ENCODE peak calls at places on chromosomes 5 and 9, in nine cellular contexts. A is sigmoid colon, I is left lung, J is HFFc6, D is cardiac muscle cell, L is AG09319, N is OCI-LY7, U is BJ, E is endothelial cell. S is an unnamed sample.

GRCh38 chr9:99748690-99749089 is 73.0 kb upstream of the NR4A3 start:
- DNase-seq in A (no peak), I (no peak), J (no peak), D (no peak), L (no peak), N (no peak), U (no peak), E (no peak), S (no peak)

GRCh38 chr9:13626601-13627000 is 347.1 kb upstream of the MPDZ start:
- DNase-seq in A (no peak), I (no peak), J (no peak), D (no peak), L (no peak), N (no peak), U (no peak), E (no peak), S (no peak)

GRCh38 chr9:21681641-21682040 is 120.8 kb upstream of the MTAP start:
- DNase-seq in A (no peak), I (no peak), J (peak; percentile 83), D (no peak), L (peak; percentile 49), N (no peak), U (peak; percentile 70), E (no peak), S (no peak)

GRCh38 chr5:139667001-139667729 is 19.0 kb downstream of the CXXC5 start:
- DNase-seq in A (no peak), I (no peak), J (peak; percentile 36), D (no peak), L (no peak), N (peak; percentile 59), U (no peak), E (no peak), S (no peak)

GRCh38 chr5:81834021-81834660 is 83.2 kb upstream of the SSBP2 start:
- DNase-seq in A (no peak), I (no peak), J (no peak), D (no peak), L (no peak), N (no peak), U (no peak), E (no peak), S (no peak)

GRCh38 chr5:111172504-111172903 is 51.7 kb upstream of the CAMK4 start:
- DNase-seq in A (no peak), I (no peak), J (no peak), D (no peak), L (no peak), N (no peak), U (no peak), E (no peak), S (no peak)

GRCh38 chr5:132090107-132090506 is 16.5 kb downstream of the CSF2 start:
- DNase-seq in A (no peak), I (no peak), J (peak; percentile 87), D (no peak), L (peak; percentile 35), N (no peak), U (peak; percentile 58), E (no peak), S (no peak)

GRCh38 chr9:100602302-100602930 is 24.5 kb downstream of the CAVIN4 start:
- DNase-seq in A (no peak), I (no peak), J (peak; percentile 54), D (peak; percentile 78), L (no peak), N (peak; percentile 44), U (no peak), E (peak; percentile 61), S (no peak)

GRCh38 chr5:16492398-16493175 is 27.0 kb upstream of the ZNF622 start:
- DNase-seq in A (no peak), I (peak; percentile 62), J (peak; percentile 72), D (no peak), L (peak; percentile 37), N (no peak), U (peak; percentile 46), E (no peak), S (no peak)

GRCh38 chr9:109444771-109445320 is 53.3 kb downstream of the PTPN3 start:
- DNase-seq in A (no peak), I (no peak), J (no peak), D (no peak), L (no peak), N (no peak), U (no peak), E (no peak), S (no peak)

GRCh38 chr5:17114233-17114632 is 103.2 kb upstream of the BASP1 start:
- DNase-seq in A (no peak), I (no peak), J (no peak), D (no peak), L (no peak), N (no peak), U (no peak), E (no peak), S (no peak)

GRCh38 chr9:89597711-89598707 is 6.8 kb upstream of the GADD45G start:
- DNase-seq in A (no peak), I (no peak), J (peak; percentile 44), D (peak; percentile 74), L (no peak), N (peak; percentile 68), U (no peak), E (peak; percentile 68), S (no peak)

GRCh38 chr9:120544441-120544840 is 35.5 kb downstream of the CDK5RAP2 start:
- DNase-seq in A (no peak), I (no peak), J (no peak), D (no peak), L (no peak), N (no peak), U (no peak), E (no peak), S (no peak)

GRCh38 chr9:17802249-17802857 is 223.5 kb downstream of the SH3GL2 start:
- DNase-seq in A (no peak), I (no peak), J (peak; percentile 16), D (no peak), L (no peak), N (peak; percentile 6), U (no peak), E (peak; percentile 12), S (no peak)

GRCh38 chr9:15373201-15373530 is 49.5 kb upstream of the SNAPC3 start:
- DNase-seq in A (no peak), I (no peak), J (peak; percentile 68), D (no peak), L (peak; percentile 69), N (no peak), U (peak; percentile 23), E (no peak), S (no peak)

GRCh38 chr5:88824892-88825781 is 57.8 kb downstream of the MEF2C start:
- DNase-seq in A (no peak), I (no peak), J (peak; percentile 50), D (no peak), L (peak; percentile 3), N (no peak), U (peak; percentile 29), E (no peak), S (no peak)

GRCh38 chr9:136665111-136665703 is 2.5 kb downstream of the EGFL7 start:
- DNase-seq in A (no peak), I (no peak), J (no peak), D (peak; percentile 49), L (no peak), N (no peak), U (no peak), E (no peak), S (no peak)

GRCh38 chr5:107980923-107981748 is 310.4 kb upstream of the EFNA5 start:
- DNase-seq in A (no peak), I (no peak), J (no peak), D (no peak), L (no peak), N (no peak), U (no peak), E (no peak), S (no peak)

GRCh38 chr5:173394701-173395100 is 66.5 kb upstream of the STC2 start:
- DNase-seq in A (peak; percentile 36), I (no peak), J (no peak), D (no peak), L (no peak), N (no peak), U (no peak), E (no peak), S (no peak)

GRCh38 chr5:140868721-140869554 is at the start of gene PCDHA11:
- DNase-seq in A (no peak), I (no peak), J (no peak), D (peak; percentile 66), L (no peak), N (no peak), U (no peak), E (peak; percentile 45), S (no peak)

GRCh38 chr5:140875085-140876065 is at the start of gene PCDHA12:
- DNase-seq in A (no peak), I (no peak), J (no peak), D (peak; percentile 66), L (no peak), N (no peak), U (no peak), E (peak; percentile 33), S (no peak)

GRCh38 chr5:140870221-140871201 is 1.8 kb downstream of the PCDHA11 start:
- DNase-seq in A (no peak), I (no peak), J (no peak), D (no peak), L (no peak), N (no peak), U (no peak), E (no peak), S (no peak)

DNA sequence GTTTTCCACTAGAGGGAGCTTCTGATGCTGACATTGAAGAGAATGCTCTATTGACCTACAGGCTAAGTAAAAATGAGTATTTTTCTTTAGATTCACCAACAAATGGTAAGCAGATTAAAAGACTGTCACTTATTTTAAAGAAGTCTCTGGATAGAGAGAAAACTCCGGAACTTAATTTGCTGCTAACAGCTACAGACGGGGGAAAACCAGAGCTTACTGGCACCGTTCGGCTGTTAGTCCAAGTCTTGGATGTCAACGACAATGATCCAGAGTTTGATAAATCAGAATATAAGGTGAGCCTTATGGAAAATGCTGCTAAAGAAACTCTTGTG is 764 bp downstream of the PCDHA11 start:
- DNase-seq in A (no peak), I (no peak), J (no peak), D (no peak), L (no peak), N (peak; percentile 4), U (no peak), E (no peak), S (no peak)
- TF ChIP-seq CTCF in A (no peak), I (no peak), J (peak; percentile 26), D (no peak), L (no peak), N (peak; percentile 59), U (no peak), E (no peak), S (no peak)

GRCh38 chr5:134958755-134959154 is 9.0 kb upstream of the CATSPER3 start:
- DNase-seq in A (no peak), I (no peak), J (peak; percentile 3), D (no peak), L (no peak), N (no peak), U (no peak), E (no peak), S (no peak)
- TF ChIP-seq CTCF in A (no peak), I (no peak), J (no peak), D (no peak), L (no peak), N (no peak), U (no peak), E (no peak), S (no peak)

GRCh38 chr5:51347704-51348103 is 35.5 kb upstream of the ISL1 start:
- DNase-seq in A (no peak), I (no peak), J (no peak), D (no peak), L (no peak), N (no peak), U (no peak), E (no peak), S (no peak)
- TF ChIP-seq CTCF in A (no peak), I (no peak), J (peak; percentile 39), D (no peak), L (no peak), N (no peak), U (no peak), E (peak; percentile 41), S (no peak)

GRCh38 chr9:116502746-116503145 is 184.4 kb upstream of the TRIM32 start:
- DNase-seq in A (no peak), I (no peak), J (no peak), D (no peak), L (no peak), N (no peak), U (no peak), E (no peak), S (no peak)
- TF ChIP-seq CTCF in A (no peak), I (no peak), J (no peak), D (no peak), L (no peak), N (no peak), U (no peak), E (no peak), S (no peak)

S was measured in lower lobe of right lung.